ENCODE peak calls at places on chromosomes 6 and 20, in ten cellular contexts. V is HS-5; C is stimulated activated CD4-positive, alpha-beta T cell treated with anti-CD3 and anti-CD28 coated beads, Interleukin-4, amount 100 ng/mL, for 1 hour; A is AG08396; I is fibroblast of lung; G is activated CD8-positive, alpha-beta memory T cell treated with anti-CD3 and anti-CD28 coated beads for 24 hours; L is HEK293T; N is NCI-H1105; P is dorsolateral prefrontal cortex; D is NCI-H1694 treated with DMSO at 0.1 percent for 48 hours. X is an unnamed sample.

GRCh38 chr20:1242530-1242929 is 16.7 kb downstream of the RAD21L1 start:
- DNase-seq in P (no peak), A (peak), N (no peak), L (no peak), D (no peak), V (peak), I (peak), C (no peak), G (no peak), X (no peak)

GRCh38 chr6:33769248-33769821 is 19.6 kb downstream of the LEMD2 start:
- DNase-seq in C (no peak), G (no peak), V (no peak), I (no peak), A (no peak), L (no peak), N (no peak), P (no peak), D (no peak), X (no peak)

GRCh38 chr6:156942266-156942665 is 165.1 kb downstream of the ARID1B start:
- DNase-seq in G (no peak), P (no peak), D (no peak), A (no peak), C (no peak), N (no peak), L (peak), I (no peak), V (no peak), X (no peak)

GRCh38 chr6:121651420-121651819 is 216.0 kb downstream of the GJA1 start:
- DNase-seq in A (no peak), P (no peak), G (no peak), D (no peak), V (no peak), N (no peak), C (no peak), I (peak), L (no peak), X (no peak)

GRCh38 chr6:148550569-148550968 is 196.3 kb upstream of the UST start:
- DNase-seq in A (no peak), C (no peak), L (no peak), N (no peak), D (no peak), V (no peak), I (peak), P (no peak), G (no peak), X (no peak)

GRCh38 chr6:160790028-160790792 is 88.2 kb downstream of the PLG start:
- DNase-seq in V (no peak), I (no peak), C (peak), L (no peak), P (no peak), D (no peak), G (no peak), N (no peak), A (no peak), X (no peak)

GRCh38 chr6:36769676-36770499 is 69.4 kb downstream of the CPNE5 start:
- DNase-seq in D (no peak), I (peak), V (peak), N (no peak), L (no peak), G (peak), P (no peak), A (peak), C (no peak), X (no peak)

GRCh38 chr20:54132612-54133433 is 41.0 kb downstream of the CYP24A1 start:
- DNase-seq in C (no peak), I (peak), A (peak), P (no peak), L (no peak), V (peak), D (no peak), G (no peak), N (no peak), X (no peak)

GRCh38 chr20:10357974-10358373 is 76.0 kb downstream of the MKKS start:
- DNase-seq in A (no peak), N (no peak), V (no peak), C (no peak), I (no peak), L (no peak), P (no peak), G (no peak), D (peak), X (no peak)

GRCh38 chr6:129235167-129236072 is 352.5 kb downstream of the LAMA2 start:
- DNase-seq in G (no peak), N (no peak), V (no peak), A (no peak), L (no peak), I (no peak), C (no peak), D (no peak), P (no peak), X (no peak)

GRCh38 chr20:21435576-21435975 is 38.2 kb upstream of the NKX2-4 start:
- DNase-seq in I (peak), V (no peak), P (no peak), D (no peak), N (no peak), A (no peak), L (no peak), C (no peak), G (no peak), X (no peak)

GRCh38 chr20:25007491-25008305 is 15.1 kb upstream of the APMAP start:
- DNase-seq in V (no peak), D (no peak), C (no peak), N (no peak), A (no peak), L (no peak), I (no peak), G (peak), P (no peak), X (no peak)

GRCh38 chr20:40966103-40966502 is 62.5 kb upstream of the TOP1 start:
- DNase-seq in L (no peak), A (no peak), P (no peak), I (no peak), V (no peak), N (no peak), D (no peak), G (no peak), C (no peak), X (no peak)

GRCh38 chr6:139256087-139256486 is 35.7 kb downstream of the TXLNB start:
- DNase-seq in I (peak), A (peak), V (no peak), G (no peak), P (no peak), N (no peak), D (no peak), C (no peak), L (no peak), X (no peak)

GRCh38 chr6:168860987-168861386 is 392.7 kb downstream of the THBS2 start:
- DNase-seq in P (no peak), N (no peak), I (no peak), V (no peak), L (no peak), G (no peak), A (no peak), D (no peak), C (no peak), X (no peak)

GRCh38 chr6:157261606-157262005 is 61.7 kb downstream of the TMEM242 start:
- DNase-seq in L (no peak), D (no peak), A (no peak), N (no peak), I (no peak), C (no peak), G (no peak), V (no peak), P (no peak), X (no peak)

GRCh38 chr20:20010639-20011500 is 6.3 kb upstream of the NAA20 start:
- DNase-seq in N (no peak), A (peak), D (peak), P (no peak), G (no peak), L (peak), I (peak), V (no peak), C (no peak), X (no peak)

GRCh38 chr6:125886914-125887313 is 69.7 kb upstream of the HINT3 start:
- DNase-seq in P (no peak), N (no peak), A (no peak), C (no peak), G (no peak), I (no peak), V (no peak), D (peak), L (no peak), X (no peak)

GRCh38 chr6:117389227-117390057 is 36.3 kb downstream of the ROS1 start:
- DNase-seq in L (no peak), P (no peak), D (no peak), C (no peak), G (no peak), A (no peak), N (no peak), I (no peak), V (no peak), X (no peak)

GRCh38 chr6:2989332-2990178 is 10.1 kb upstream of the NQO2 start:
- DNase-seq in I (peak), P (peak), L (peak), C (peak), A (peak), V (peak), D (peak), N (peak), G (peak), X (peak)

GRCh38 chr6:16128759-16129622 is at the start of gene MYLIP:
- DNase-seq in L (peak), V (peak), A (peak), D (peak), I (peak), G (peak), P (peak), C (peak), N (peak), X (peak)

GRCh38 chr6:104940881-104941693 is 15.8 kb upstream of the LIN28B start:
- DNase-seq in L (peak), A (peak), G (peak), P (peak), V (no peak), I (peak), N (no peak), C (peak), D (no peak), X (peak)

GRCh38 chr20:63254536-63255384 is 497 bp upstream of the NKAIN4 start:
- DNase-seq in P (no peak), D (no peak), N (no peak), C (no peak), I (no peak), L (no peak), A (no peak), G (no peak), V (no peak), X (no peak)

GRCh38 chr6:168640738-168641137 is 199.8 kb downstream of the SMOC2 start:
- DNase-seq in D (no peak), P (no peak), L (no peak), A (no peak), I (no peak), C (no peak), G (no peak), V (no peak), N (no peak), X (no peak)

GRCh38 chr6:133277228-133277894 is 36.2 kb downstream of the EYA4 start:
- DNase-seq in D (no peak), I (no peak), N (no peak), A (no peak), G (no peak), V (no peak), C (no peak), L (no peak), P (no peak), X (no peak)

GRCh38 chr6:100226811-100227210 is 232.8 kb upstream of the MCHR2 start:
- DNase-seq in V (no peak), N (no peak), G (no peak), I (no peak), A (no peak), P (no peak), L (no peak), D (no peak), C (no peak), X (no peak)

GRCh38 chr6:148287979-148288378 is 54.7 kb upstream of the SASH1 start:
- DNase-seq in D (no peak), C (no peak), V (no peak), A (no peak), P (no peak), G (no peak), L (no peak), I (no peak), N (no peak), X (no peak)

GRCh38 chr20:5696011-5696559 is 54.1 kb upstream of the SHLD1 start:
- DNase-seq in V (peak), N (no peak), A (peak), L (no peak), I (peak), G (no peak), D (no peak), P (no peak), C (no peak), X (no peak)

GRCh38 chr6:67433124-67433523 is 1202.0 kb upstream of the ADGRB3 start:
- DNase-seq in C (no peak), V (no peak), I (peak), N (no peak), G (no peak), L (no peak), A (no peak), D (no peak), P (no peak), X (no peak)

GRCh38 chr6:147834377-147834776 is 325.9 kb downstream of the SAMD5 start:
- DNase-seq in I (no peak), G (no peak), C (no peak), N (no peak), A (no peak), D (no peak), V (no peak), P (no peak), L (no peak), X (no peak)

GRCh38 chr20:35773154-35773751 is 1.4 kb downstream of the PHF20 start:
- DNase-seq in P (no peak), L (no peak), C (peak), I (peak), A (peak), V (no peak), G (peak), N (no peak), D (no peak), X (no peak)

GRCh38 chr6:125904871-125905270 is 51.7 kb upstream of the HINT3 start:
- DNase-seq in A (no peak), N (no peak), D (no peak), P (no peak), C (peak), V (peak), I (peak), G (no peak), L (no peak), X (no peak)

GRCh38 chr6:44508646-44509045 is 121.1 kb downstream of the CDC5L start:
- DNase-seq in P (no peak), A (peak), I (peak), G (no peak), V (no peak), N (no peak), D (no peak), L (no peak), C (no peak), X (no peak)

GRCh38 chr20:32139947-32140346 is 30.4 kb downstream of the TM9SF4 start:
- DNase-seq in N (no peak), I (no peak), C (no peak), D (no peak), P (no peak), V (no peak), G (no peak), L (no peak), A (no peak), X (no peak)

GRCh38 chr20:47727909-47728361 is 57.3 kb downstream of the SULF2 start:
- DNase-seq in I (no peak), V (no peak), P (peak), C (no peak), N (no peak), A (no peak), L (no peak), G (no peak), D (no peak), X (no peak)

GRCh38 chr6:101001012-101001411 is 119.9 kb upstream of the ASCC3 start:
- DNase-seq in G (no peak), I (no peak), A (no peak), L (no peak), D (no peak), P (no peak), C (no peak), N (no peak), V (no peak), X (no peak)

GRCh38 chr6:14380421-14380820 is 262.8 kb downstream of the CD83 start:
- DNase-seq in V (no peak), N (no peak), A (no peak), C (no peak), L (no peak), I (peak), P (no peak), D (no peak), G (no peak), X (no peak)

X was measured in progenitor cell of endocrine pancreas.